ENCODE peak calls at places on chromosome 16, in nine cellular contexts. A is endodermal cell; T is RPMI8226; J is MCF 10A; N is naive thymus-derived CD8-positive, alpha-beta T cell; O is C1 segment of cervical spinal cord; L is GM12865; W is NCI-H1105 treated with DMSO at 0.1 percent for 48 hours; P is astrocyte of the spinal cord. F is an unnamed sample.

GRCh38 chr16:72877374-72878028 is 170.4 kb downstream of the ZFHX3 start:
- DNase-seq in A (peak), T (no peak), J (peak), N (no peak), O (no peak), L (no peak), W (no peak), P (peak), F (no peak)

GRCh38 chr16:53369921-53370320 is 64.3 kb upstream of the RBL2 start:
- DNase-seq in A (no peak), T (no peak), J (peak), N (no peak), O (no peak), L (no peak), W (no peak), P (no peak), F (no peak)

GRCh38 chr16:24151482-24151939 is 104.6 kb upstream of the CACNG3 start:
- DNase-seq in A (no peak), T (no peak), J (no peak), N (no peak), O (no peak), L (no peak), W (no peak), P (peak), F (peak)

GRCh38 chr16:4323845-4324478 is 8.1 kb downstream of the GLIS2 start:
- DNase-seq in A (peak), T (no peak), J (no peak), N (no peak), O (no peak), L (no peak), W (no peak), P (peak), F (peak)

GRCh38 chr16:14232106-14232890 is 161.2 kb downstream of the MRTFB start:
- DNase-seq in A (no peak), T (no peak), J (no peak), N (no peak), O (no peak), L (no peak), W (no peak), P (peak), F (no peak)

GRCh38 chr16:82456683-82457082 is 170.1 kb upstream of the CDH13 start:
- DNase-seq in A (peak), T (peak), J (peak), N (no peak), O (peak), L (peak), W (peak), P (peak), F (peak)

GRCh38 chr16:73568769-73569168 is 520.8 kb upstream of the ZFHX3 start:
- DNase-seq in A (no peak), T (no peak), J (no peak), N (no peak), O (no peak), L (no peak), W (no peak), P (no peak), F (no peak)

GRCh38 chr16:48438414-48438813 is 53.2 kb upstream of the SIAH1 start:
- DNase-seq in A (no peak), T (no peak), J (peak), N (no peak), O (no peak), L (no peak), W (no peak), P (no peak), F (no peak)

GRCh38 chr16:50526249-50526648 is 21.9 kb upstream of the NKD1 start:
- DNase-seq in A (no peak), T (no peak), J (no peak), N (no peak), O (no peak), L (no peak), W (no peak), P (no peak), F (no peak)

GRCh38 chr16:81600275-81600674 is 155.7 kb downstream of the CMIP start:
- DNase-seq in A (no peak), T (no peak), J (peak), N (no peak), O (no peak), L (no peak), W (no peak), P (peak), F (no peak)

GRCh38 chr16:89140981-89141883 is 30.3 kb upstream of the CDH15 start:
- DNase-seq in A (no peak), T (no peak), J (no peak), N (no peak), O (no peak), L (no peak), W (no peak), P (no peak), F (no peak)

GRCh38 chr16:75552951-75553350 is 3.1 kb downstream of the TMEM231 start:
- DNase-seq in A (no peak), T (no peak), J (no peak), N (no peak), O (no peak), L (no peak), W (no peak), P (no peak), F (no peak)

GRCh38 chr16:11980167-11980844 is 3.8 kb downstream of the SNX29 start:
- DNase-seq in A (no peak), T (no peak), J (no peak), N (no peak), O (no peak), L (peak), W (no peak), P (no peak), F (no peak)